ENCODE peak calls at places on chromosomes 7 and 10, in four cellular contexts. Y, E, U and P are unnamed samples.

GRCh38 chr10:72059843-72060822 is 28.2 kb downstream of the SPOCK2 start:
- DNase-seq in U (peak; percentile 28), Y (no peak), E (no peak), P (no peak)

GRCh38 chr10:69363666-69364065 is 53.1 kb downstream of the TACR2 start:
- DNase-seq in E (no peak), U (no peak), Y (no peak), P (no peak)

GRCh38 chr7:17822557-17823173 is 117.6 kb downstream of the SNX13 start:
- DNase-seq in U (no peak), Y (no peak), E (no peak), P (no peak)

GRCh38 chr7:73827568-73828106 is 3.2 kb upstream of the CLDN4 start:
- DNase-seq in Y (no peak), U (no peak), E (no peak), P (no peak)

GRCh38 chr10:16653223-16653622 is 131.5 kb upstream of the C1QL3 start:
- DNase-seq in Y (no peak), E (peak; percentile 10), U (no peak), P (peak; percentile 2)

GRCh38 chr10:7408494-7409044 is 2.3 kb downstream of the SFMBT2 start:
- DNase-seq in U (peak; percentile 80), Y (peak; percentile 53), E (peak; percentile 42), P (peak; percentile 25)

GRCh38 chr7:135808206-135808605 is 59.6 kb upstream of the FAM180A start:
- DNase-seq in E (no peak), U (peak; percentile 74), Y (no peak), P (no peak)

GRCh38 chr7:128743112-128743772 is 4.1 kb downstream of the CALU start:
- DNase-seq in U (no peak), Y (no peak), E (no peak), P (peak; percentile 67)

GRCh38 chr7:15916666-15917388 is 230.3 kb upstream of the MEOX2 start:
- DNase-seq in E (peak; percentile 93), Y (no peak), U (no peak), P (peak; percentile 20)

GRCh38 chr10:72464438-72464837 is 109.7 kb upstream of the DNAJB12 start:
- DNase-seq in Y (no peak), U (no peak), E (no peak), P (no peak)